ENCODE peak calls at places on chromosomes 6 and 20, in four cellular contexts. B, V, K and Y are unnamed samples.

GRCh38 chr6:87151471-87151785 is 3.9 kb upstream of the ZNF292 start:
- DNase-seq in B (no peak), V (no peak), K (no peak), Y (no peak)

GRCh38 chr20:561437-562231 is 18.0 kb upstream of the CSNK2A1 start:
- DNase-seq in B (peak), V (peak), K (peak), Y (peak)

GRCh38 chr6:105135056-105135455 is 44.8 kb downstream of the POPDC3 start:
- DNase-seq in B (no peak), V (peak), K (no peak), Y (no peak)

GRCh38 chr20:36197271-36197670 is 39.0 kb upstream of the AAR2 start:
- DNase-seq in B (no peak), V (no peak), K (no peak), Y (no peak)

GRCh38 chr6:82364087-82365010 is 732 bp downstream of the TPBG start:
- DNase-seq in B (peak), V (peak), K (peak), Y (peak)

GRCh38 chr6:108920751-108921150 is 72.5 kb downstream of the ARMC2 start:
- DNase-seq in B (no peak), V (no peak), K (no peak), Y (no peak)

GRCh38 chr6:144678844-144679243 is 393.7 kb downstream of the UTRN start:
- DNase-seq in B (no peak), V (peak), K (no peak), Y (no peak)

GRCh38 chr20:52110456-52110855 is 81.1 kb downstream of the ZFP64 start:
- DNase-seq in B (no peak), V (no peak), K (no peak), Y (no peak)

DNA sequence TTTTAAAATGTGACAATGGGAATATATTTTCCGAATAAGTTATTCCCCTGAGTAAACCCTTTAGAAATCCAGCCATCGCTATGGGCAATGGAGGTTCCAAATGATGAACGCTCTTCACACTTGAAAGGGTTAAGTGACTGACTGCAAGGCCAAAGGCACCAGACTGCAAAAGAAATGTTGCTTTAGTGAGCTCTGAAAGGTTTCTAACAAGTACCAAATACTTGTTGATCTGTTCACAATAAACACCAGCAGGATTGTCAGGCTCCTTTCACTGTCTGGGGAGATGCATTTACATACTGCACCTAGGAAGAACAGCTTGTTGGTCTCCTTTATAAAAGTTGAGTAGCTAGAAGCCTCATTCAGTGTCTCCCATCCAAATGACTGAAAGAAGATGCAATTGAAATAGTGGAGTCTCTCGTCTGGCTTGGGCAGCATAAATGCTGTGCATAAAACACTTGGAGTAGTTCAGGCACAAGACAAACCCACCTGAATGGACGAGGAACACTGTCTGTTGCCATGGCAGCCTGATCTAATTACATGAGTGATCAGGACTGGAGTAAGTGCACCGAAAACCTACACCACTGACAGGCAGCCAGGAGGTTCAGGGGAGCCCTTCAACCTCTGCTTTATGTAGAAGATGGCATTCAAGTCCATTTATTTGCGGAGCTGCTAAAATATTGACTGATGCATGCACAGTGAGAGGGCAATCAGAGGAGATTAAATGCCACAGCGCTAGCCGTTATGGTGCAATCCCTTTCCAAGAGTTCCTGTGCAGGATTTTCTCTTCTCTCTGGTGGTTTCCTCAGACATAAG is 2.9 kb downstream of the ATXN1 start:
- DNase-seq in B (no peak), V (peak), K (no peak), Y (peak)
- H3K4me3 ChIP-seq in B (peak), V (peak), K (no peak), Y (no peak)

GRCh38 chr6:33431880-33432541 is 12.1 kb downstream of the SYNGAP1 start:
- DNase-seq in B (no peak), V (no peak), K (no peak), Y (no peak)

GRCh38 chr6:33429745-33430042 is 9.8 kb downstream of the SYNGAP1 start:
- DNase-seq in B (no peak), V (no peak), K (no peak), Y (no peak)

GRCh38 chr6:33430334-33430733 is 10.5 kb downstream of the SYNGAP1 start:
- DNase-seq in B (no peak), V (no peak), K (no peak), Y (no peak)

GRCh38 chr6:33432546-33432945 is 12.7 kb downstream of the SYNGAP1 start:
- DNase-seq in B (no peak), V (no peak), K (no peak), Y (no peak)

DNA sequence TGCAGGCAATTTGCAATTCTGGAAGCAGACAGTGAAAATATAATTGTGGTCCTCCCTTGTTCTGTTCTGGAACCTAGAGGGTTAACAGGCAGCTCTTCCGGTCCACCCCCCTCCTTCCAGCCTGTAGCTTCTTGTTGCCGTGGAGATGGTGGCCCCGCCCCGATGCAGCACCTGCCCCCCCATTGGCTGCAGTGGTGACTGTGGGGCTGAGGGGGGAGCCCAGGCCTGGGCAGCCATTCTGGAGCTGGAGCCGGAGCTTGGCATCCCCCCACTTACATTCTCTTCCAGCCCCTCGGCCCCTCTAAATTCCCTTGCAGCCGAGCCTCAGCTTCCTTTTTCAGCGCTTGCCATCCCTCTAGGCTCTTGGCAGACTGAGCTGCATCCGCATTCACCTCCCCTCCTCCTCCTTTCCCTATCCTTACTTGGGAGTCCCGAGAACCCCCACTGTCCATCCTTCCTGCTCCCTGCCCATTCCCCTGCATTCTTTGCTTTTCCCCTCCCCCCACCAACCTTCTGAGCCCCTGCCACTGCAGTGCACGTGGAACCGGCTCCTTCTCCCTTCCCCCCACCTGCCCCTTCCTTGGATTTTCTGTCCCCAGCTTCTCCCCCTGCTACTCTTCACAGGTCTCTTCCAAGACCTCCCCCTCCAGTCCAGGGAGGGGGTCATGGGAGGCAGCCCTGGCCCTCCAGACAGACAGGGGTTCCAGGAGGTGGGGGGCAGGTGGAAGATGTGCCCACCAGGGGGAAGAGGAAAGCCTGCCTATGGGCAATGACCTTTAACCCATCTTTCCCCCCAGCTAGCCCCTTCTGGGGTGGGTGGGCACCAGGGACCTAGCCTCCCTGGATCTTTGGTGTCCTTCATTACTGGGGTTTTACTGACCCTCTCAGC is 11.4 kb downstream of the SYNGAP1 start:
- DNase-seq in B (peak), V (peak), K (peak), Y (peak)
- H3K4me3 ChIP-seq in B (peak), V (peak), K (peak), Y (no peak)

DNA sequence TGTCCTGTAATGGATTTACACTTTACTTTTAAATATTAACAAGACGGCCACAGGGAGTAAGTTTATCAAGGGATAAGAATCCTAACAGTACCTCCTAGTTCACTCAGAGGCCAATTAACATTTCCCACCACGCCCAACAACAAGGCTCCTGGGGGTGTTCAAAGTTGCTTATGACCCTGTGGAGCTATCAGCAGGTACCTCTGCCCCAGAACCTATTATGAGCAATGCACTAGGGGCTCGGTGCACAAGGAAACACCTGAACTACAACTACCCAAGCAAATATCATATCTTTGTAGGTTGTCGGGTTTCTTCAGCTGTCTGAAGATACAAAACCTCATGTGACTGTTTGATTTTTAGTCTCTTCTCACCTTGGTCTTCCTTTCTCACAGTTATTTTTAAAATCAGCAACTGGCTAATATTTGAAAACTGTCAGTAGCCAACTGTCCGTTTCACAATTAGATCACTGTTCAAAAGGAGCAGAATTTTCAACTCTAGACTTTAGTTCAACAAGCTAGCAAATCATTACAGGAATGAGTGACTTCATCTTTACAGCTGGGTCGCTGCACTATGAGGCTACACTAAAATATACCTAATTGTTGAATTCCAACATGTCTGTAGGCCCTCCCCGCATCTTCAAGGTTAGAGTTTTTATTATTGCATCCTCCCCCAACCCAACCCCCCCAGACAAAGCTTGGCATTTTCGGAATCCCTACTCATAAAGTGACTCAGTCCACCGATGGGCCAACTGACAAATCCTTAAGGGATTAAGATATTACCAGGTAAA is 38.1 kb downstream of the B4GALT5 start:
- DNase-seq in B (no peak), V (no peak), K (no peak), Y (no peak)
- H3K4me3 ChIP-seq in B (peak), V (no peak), K (no peak), Y (no peak)

DNA sequence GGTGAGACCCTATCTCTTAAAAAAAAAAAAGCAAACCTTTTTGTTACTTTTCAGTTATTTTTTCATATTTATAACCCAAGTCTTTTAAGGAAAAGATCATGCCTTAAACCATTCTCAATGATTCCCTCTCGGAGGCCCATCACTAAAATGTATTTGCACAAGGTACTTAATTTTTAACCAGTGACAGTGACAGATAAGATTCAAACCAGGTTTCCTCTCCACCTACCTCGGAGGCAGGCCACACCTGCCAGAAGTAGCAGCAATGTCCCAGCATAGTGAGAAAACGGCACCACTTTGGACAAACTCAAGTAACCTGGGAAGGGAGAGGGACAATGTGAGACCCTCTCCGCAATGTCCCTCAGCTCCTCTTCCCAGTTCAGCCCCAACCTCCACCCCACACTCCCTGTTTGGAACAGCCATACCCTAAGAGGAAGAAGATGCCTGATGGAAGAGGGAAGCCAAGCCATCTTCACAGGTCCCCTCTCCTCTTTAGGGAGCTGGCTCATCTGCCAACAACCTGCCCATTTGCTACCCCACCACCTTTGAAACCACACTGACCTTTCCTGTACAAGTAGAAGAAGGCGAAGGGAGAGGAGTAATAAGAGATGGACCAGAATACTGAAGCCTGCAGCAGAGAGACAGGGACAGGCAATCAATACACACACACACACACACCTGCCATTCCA is 2.3 kb downstream of the ABHD16A start:
- DNase-seq in B (no peak), V (no peak), K (no peak), Y (no peak)
- H3K4me3 ChIP-seq in B (peak), V (no peak), K (no peak), Y (no peak)

DNA sequence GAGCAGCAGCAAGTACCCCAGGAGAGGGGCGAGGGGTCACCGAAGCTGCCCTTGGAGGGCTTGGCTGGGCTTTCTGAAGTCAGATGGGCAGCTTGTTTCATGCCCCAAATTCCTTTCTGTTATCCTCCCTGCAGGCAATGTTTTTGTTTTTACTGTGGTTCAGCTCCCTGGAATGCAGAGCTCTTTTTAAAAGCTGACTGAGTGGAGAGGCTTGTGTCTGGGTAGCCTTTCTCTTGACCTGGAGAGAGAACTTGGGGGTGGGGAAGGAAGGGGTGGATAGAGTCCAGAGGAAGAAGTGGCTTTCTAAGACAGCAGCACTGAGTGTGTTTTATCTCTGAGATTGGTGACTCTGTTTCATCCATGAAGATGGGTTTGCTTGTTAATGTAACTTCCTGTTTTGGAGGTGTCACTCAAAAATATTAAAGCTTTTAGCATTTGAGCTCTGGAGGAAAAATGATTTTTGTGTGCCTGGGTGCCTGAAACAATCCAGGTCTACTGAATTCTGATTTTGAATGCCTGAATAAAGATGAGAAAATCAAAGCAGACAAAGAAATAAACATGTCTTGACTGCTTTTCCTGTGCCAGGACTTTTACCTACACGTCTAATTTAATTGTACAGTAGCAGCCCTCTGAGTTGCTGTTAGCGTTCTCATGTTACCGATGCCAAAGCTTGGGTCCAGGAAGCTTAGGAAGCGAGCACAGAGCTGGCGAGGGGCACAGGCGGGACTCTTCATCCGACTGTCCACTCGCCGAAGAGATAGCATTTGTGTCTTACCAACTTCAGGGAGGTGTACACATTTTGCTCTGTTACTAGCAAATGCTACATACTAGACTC is 78.2 kb upstream of the EEF1E1 start:
- DNase-seq in B (no peak), V (peak), K (no peak), Y (no peak)
- H3K4me3 ChIP-seq in B (no peak), V (no peak), K (no peak), Y (no peak)

GRCh38 chr6:155142902-155143609 is 120.8 kb upstream of the CLDN20 start:
- DNase-seq in B (no peak), V (peak), K (no peak), Y (no peak)

GRCh38 chr6:155146205-155146604 is 117.6 kb upstream of the CLDN20 start:
- DNase-seq in B (no peak), V (no peak), K (no peak), Y (no peak)

GRCh38 chr6:155141512-155141911 is 122.3 kb upstream of the CLDN20 start:
- DNase-seq in B (no peak), V (no peak), K (no peak), Y (no peak)

GRCh38 chr6:155142163-155142901 is 121.5 kb upstream of the CLDN20 start:
- DNase-seq in B (no peak), V (peak), K (no peak), Y (no peak)

GRCh38 chr6:155143610-155144106 is 120.2 kb upstream of the CLDN20 start:
- DNase-seq in B (no peak), V (peak), K (no peak), Y (no peak)
- H3K4me3 ChIP-seq in B (peak), V (no peak), K (peak), Y (no peak)